ENCODE peak calls at places on chromosome 6, in ten cellular contexts. One of them, this sample, is unnamed. For H3K27me3, the result is how much of the 10 kb centered on the place peaks cover.

GRCh38 chr6:127933852-127934840 is 33.3 kb upstream of the THEMIS start:
- DNase-seq in CD8-positive, alpha-beta T cell: peak
- DNase-seq in stomach: no peak
- DNase-seq in left lung: no peak
- DNase-seq in GM23248: no peak
- DNase-seq in heart right ventricle: no peak
- DNase-seq in CD4-positive, CD25-positive, alpha-beta regulatory T cell: peak
- DNase-seq in GM23338: no peak
- DNase-seq in Caco-2: no peak
- DNase-seq in mesendoderm: peak
- DNase-seq in this sample: no peak

GRCh38 chr6:166775180-166775922 is 148.3 kb upstream of the RPS6KA2 start:
- DNase-seq in CD4-positive, CD25-positive, alpha-beta regulatory T cell: peak
- DNase-seq in stomach: peak
- DNase-seq in GM23248: peak
- DNase-seq in Caco-2: no peak
- DNase-seq in left lung: no peak
- DNase-seq in CD8-positive, alpha-beta T cell: peak
- DNase-seq in heart right ventricle: no peak
- DNase-seq in GM23338: peak
- DNase-seq in mesendoderm: peak
- DNase-seq in this sample: peak

GRCh38 chr6:73631849-73632248 is 21.9 kb downstream of the SLC17A5 start:
- DNase-seq in Caco-2: no peak
- DNase-seq in GM23338: no peak
- DNase-seq in CD4-positive, CD25-positive, alpha-beta regulatory T cell: no peak
- DNase-seq in CD8-positive, alpha-beta T cell: no peak
- DNase-seq in stomach: no peak
- DNase-seq in mesendoderm: no peak
- DNase-seq in GM23248: peak
- DNase-seq in left lung: no peak
- DNase-seq in heart right ventricle: no peak
- DNase-seq in this sample: no peak

GRCh38 chr6:2968600-2969135 is 2.7 kb downstream of the SERPINB6 start:
- DNase-seq in CD4-positive, CD25-positive, alpha-beta regulatory T cell: no peak
- DNase-seq in CD8-positive, alpha-beta T cell: no peak
- DNase-seq in stomach: no peak
- DNase-seq in mesendoderm: no peak
- DNase-seq in Caco-2: no peak
- DNase-seq in left lung: no peak
- DNase-seq in heart right ventricle: no peak
- DNase-seq in GM23248: no peak
- DNase-seq in GM23338: no peak
- DNase-seq in this sample: no peak

GRCh38 chr6:150535151-150535816 is 64.4 kb upstream of the PLEKHG1 start:
- DNase-seq in mesendoderm: no peak
- DNase-seq in left lung: no peak
- DNase-seq in CD8-positive, alpha-beta T cell: no peak
- DNase-seq in GM23338: no peak
- DNase-seq in CD4-positive, CD25-positive, alpha-beta regulatory T cell: no peak
- DNase-seq in heart right ventricle: no peak
- DNase-seq in Caco-2: no peak
- DNase-seq in stomach: no peak
- DNase-seq in GM23248: no peak
- DNase-seq in this sample: no peak

GRCh38 chr6:26311012-26311384 is 54.0 kb upstream of the BTN3A2 start:
- DNase-seq in GM23338: peak
- DNase-seq in GM23248: peak
- DNase-seq in mesendoderm: peak
- DNase-seq in stomach: no peak
- DNase-seq in Caco-2: no peak
- DNase-seq in heart right ventricle: no peak
- DNase-seq in CD4-positive, CD25-positive, alpha-beta regulatory T cell: peak
- DNase-seq in CD8-positive, alpha-beta T cell: peak
- DNase-seq in left lung: no peak
- DNase-seq in this sample: no peak

GRCh38 chr6:82331031-82331773 is 32.4 kb upstream of the TPBG start:
- DNase-seq in left lung: no peak
- DNase-seq in Caco-2: no peak
- DNase-seq in CD8-positive, alpha-beta T cell: no peak
- DNase-seq in GM23248: peak
- DNase-seq in CD4-positive, CD25-positive, alpha-beta regulatory T cell: no peak
- DNase-seq in stomach: no peak
- DNase-seq in heart right ventricle: no peak
- DNase-seq in mesendoderm: peak
- DNase-seq in GM23338: peak
- DNase-seq in this sample: peak

GRCh38 chr6:82842721-82843120 is 222.9 kb downstream of the UBE3D start:
- DNase-seq in Caco-2: no peak
- DNase-seq in CD8-positive, alpha-beta T cell: no peak
- DNase-seq in stomach: no peak
- DNase-seq in mesendoderm: no peak
- DNase-seq in GM23338: no peak
- DNase-seq in left lung: no peak
- DNase-seq in CD4-positive, CD25-positive, alpha-beta regulatory T cell: no peak
- DNase-seq in GM23248: peak
- DNase-seq in heart right ventricle: no peak
- DNase-seq in this sample: peak

GRCh38 chr6:19327246-19327645 is 509.9 kb upstream of the ID4 start:
- DNase-seq in GM23248: peak
- DNase-seq in mesendoderm: peak
- DNase-seq in CD8-positive, alpha-beta T cell: no peak
- DNase-seq in stomach: no peak
- DNase-seq in heart right ventricle: no peak
- DNase-seq in GM23338: no peak
- DNase-seq in Caco-2: no peak
- DNase-seq in left lung: no peak
- DNase-seq in CD4-positive, CD25-positive, alpha-beta regulatory T cell: no peak
- DNase-seq in this sample: no peak

GRCh38 chr6:151475653-151476523 is 17.9 kb upstream of the CCDC170 start:
- DNase-seq in GM23248: peak
- DNase-seq in Caco-2: peak
- DNase-seq in mesendoderm: peak
- DNase-seq in CD4-positive, CD25-positive, alpha-beta regulatory T cell: peak
- DNase-seq in CD8-positive, alpha-beta T cell: no peak
- DNase-seq in GM23338: peak
- DNase-seq in stomach: peak
- DNase-seq in heart right ventricle: no peak
- DNase-seq in left lung: no peak
- DNase-seq in this sample: no peak

GRCh38 chr6:105851181-105851580 is 235.0 kb upstream of the PRDM1 start:
- DNase-seq in GM23338: peak
- DNase-seq in CD8-positive, alpha-beta T cell: no peak
- DNase-seq in stomach: no peak
- DNase-seq in Caco-2: no peak
- DNase-seq in mesendoderm: peak
- DNase-seq in left lung: no peak
- DNase-seq in heart right ventricle: no peak
- DNase-seq in GM23248: peak
- DNase-seq in CD4-positive, CD25-positive, alpha-beta regulatory T cell: no peak
- DNase-seq in this sample: no peak

GRCh38 chr6:41372526-41373366 is 37.3 kb downstream of the NCR2 start:
- DNase-seq in CD4-positive, CD25-positive, alpha-beta regulatory T cell: no peak
- DNase-seq in GM23248: no peak
- DNase-seq in GM23338: peak
- DNase-seq in Caco-2: no peak
- DNase-seq in mesendoderm: peak
- DNase-seq in heart right ventricle: no peak
- DNase-seq in CD8-positive, alpha-beta T cell: no peak
- DNase-seq in stomach: peak
- DNase-seq in left lung: no peak
- DNase-seq in this sample: no peak
- H3K27me3 ChIP-seq in CD4-positive, CD25-positive, alpha-beta regulatory T cell: under half
- H3K27me3 ChIP-seq in GM23248: half or more
- H3K27me3 ChIP-seq in GM23338: half or more
- H3K27me3 ChIP-seq in Caco-2: under half
- H3K27me3 ChIP-seq in mesendoderm: under half
- H3K27me3 ChIP-seq in heart right ventricle: half or more
- H3K27me3 ChIP-seq in CD8-positive, alpha-beta T cell: under half
- H3K27me3 ChIP-seq in stomach: half or more
- H3K27me3 ChIP-seq in left lung: half or more
- H3K27me3 ChIP-seq in this sample: under half

GRCh38 chr6:40968620-40969145 is 70.3 kb downstream of the UNC5CL start:
- DNase-seq in heart right ventricle: no peak
- DNase-seq in Caco-2: no peak
- DNase-seq in GM23338: no peak
- DNase-seq in mesendoderm: no peak
- DNase-seq in stomach: no peak
- DNase-seq in left lung: no peak
- DNase-seq in GM23248: no peak
- DNase-seq in CD8-positive, alpha-beta T cell: no peak
- DNase-seq in CD4-positive, CD25-positive, alpha-beta regulatory T cell: no peak
- DNase-seq in this sample: no peak
- H3K27me3 ChIP-seq in heart right ventricle: under half
- H3K27me3 ChIP-seq in Caco-2: under half
- H3K27me3 ChIP-seq in GM23338: under half
- H3K27me3 ChIP-seq in mesendoderm: under half
- H3K27me3 ChIP-seq in stomach: under half
- H3K27me3 ChIP-seq in left lung: under half
- H3K27me3 ChIP-seq in GM23248: under half
- H3K27me3 ChIP-seq in CD8-positive, alpha-beta T cell: under half
- H3K27me3 ChIP-seq in CD4-positive, CD25-positive, alpha-beta regulatory T cell: under half
- H3K27me3 ChIP-seq in this sample: under half

GRCh38 chr6:44284119-44284518 is 13.9 kb downstream of the TMEM151B start:
- DNase-seq in left lung: no peak
- DNase-seq in CD8-positive, alpha-beta T cell: no peak
- DNase-seq in mesendoderm: no peak
- DNase-seq in CD4-positive, CD25-positive, alpha-beta regulatory T cell: no peak
- DNase-seq in Caco-2: no peak
- DNase-seq in heart right ventricle: no peak
- DNase-seq in stomach: no peak
- DNase-seq in GM23248: no peak
- DNase-seq in GM23338: no peak
- DNase-seq in this sample: no peak
- H3K27me3 ChIP-seq in left lung: under half
- H3K27me3 ChIP-seq in CD8-positive, alpha-beta T cell: under half
- H3K27me3 ChIP-seq in mesendoderm: under half
- H3K27me3 ChIP-seq in CD4-positive, CD25-positive, alpha-beta regulatory T cell: under half
- H3K27me3 ChIP-seq in Caco-2: under half
- H3K27me3 ChIP-seq in heart right ventricle: under half
- H3K27me3 ChIP-seq in stomach: half or more
- H3K27me3 ChIP-seq in GM23248: under half
- H3K27me3 ChIP-seq in GM23338: under half
- H3K27me3 ChIP-seq in this sample: half or more

GRCh38 chr6:168078943-168079405 is at the start of gene FRMD1:
- DNase-seq in mesendoderm: no peak
- DNase-seq in CD8-positive, alpha-beta T cell: no peak
- DNase-seq in Caco-2: no peak
- DNase-seq in GM23248: no peak
- DNase-seq in stomach: peak
- DNase-seq in left lung: no peak
- DNase-seq in GM23338: no peak
- DNase-seq in heart right ventricle: no peak
- DNase-seq in CD4-positive, CD25-positive, alpha-beta regulatory T cell: no peak
- DNase-seq in this sample: no peak
- H3K27me3 ChIP-seq in mesendoderm: under half
- H3K27me3 ChIP-seq in CD8-positive, alpha-beta T cell: under half
- H3K27me3 ChIP-seq in Caco-2: under half
- H3K27me3 ChIP-seq in GM23248: under half
- H3K27me3 ChIP-seq in stomach: under half
- H3K27me3 ChIP-seq in left lung: under half
- H3K27me3 ChIP-seq in GM23338: under half
- H3K27me3 ChIP-seq in heart right ventricle: under half
- H3K27me3 ChIP-seq in CD4-positive, CD25-positive, alpha-beta regulatory T cell: under half
- H3K27me3 ChIP-seq in this sample: under half

This sample was measured in MG63.